ENCODE peak calls at places on chromosomes 1 and 21, in ten cellular contexts. One of them, this sample, is unnamed.

GRCh38 chr1:84253891-84254290 is 47.6 kb upstream of the SAMD13 start:
- DNase-seq in NCI-H1092 treated with DMSO at 0.1 percent for 48 hours: no peak
- DNase-seq in GM19239: no peak
- DNase-seq in effector memory CD8-positive, alpha-beta T cell: no peak
- DNase-seq in progenitor cell of endocrine pancreas: no peak
- DNase-seq in NCI-H460: peak
- DNase-seq in T-cell: no peak
- DNase-seq in activated CD4-positive, alpha-beta T cell treated with anti-CD3 and anti-CD28 coated beads for 24 hours: no peak
- DNase-seq in neuronal stem cell: no peak
- DNase-seq in activated naive CD4-positive, alpha-beta T cell treated with anti-CD3 and anti-CD28 coated beads for 36 hours: no peak
- DNase-seq in this sample: no peak

GRCh38 chr1:236854602-236854978 is 59.5 kb downstream of the MTR start:
- DNase-seq in NCI-H1092 treated with DMSO at 0.1 percent for 48 hours: no peak
- DNase-seq in GM19239: no peak
- DNase-seq in effector memory CD8-positive, alpha-beta T cell: no peak
- DNase-seq in progenitor cell of endocrine pancreas: no peak
- DNase-seq in NCI-H460: no peak
- DNase-seq in T-cell: no peak
- DNase-seq in activated CD4-positive, alpha-beta T cell treated with anti-CD3 and anti-CD28 coated beads for 24 hours: no peak
- DNase-seq in neuronal stem cell: no peak
- DNase-seq in activated naive CD4-positive, alpha-beta T cell treated with anti-CD3 and anti-CD28 coated beads for 36 hours: no peak
- DNase-seq in this sample: no peak

GRCh38 chr1:13948851-13949490 is 249.0 kb downstream of the PRDM2 start:
- DNase-seq in NCI-H1092 treated with DMSO at 0.1 percent for 48 hours: no peak
- DNase-seq in GM19239: no peak
- DNase-seq in effector memory CD8-positive, alpha-beta T cell: no peak
- DNase-seq in progenitor cell of endocrine pancreas: no peak
- DNase-seq in NCI-H460: no peak
- DNase-seq in T-cell: no peak
- DNase-seq in activated CD4-positive, alpha-beta T cell treated with anti-CD3 and anti-CD28 coated beads for 24 hours: no peak
- DNase-seq in neuronal stem cell: no peak
- DNase-seq in activated naive CD4-positive, alpha-beta T cell treated with anti-CD3 and anti-CD28 coated beads for 36 hours: no peak
- DNase-seq in this sample: no peak

GRCh38 chr1:67013573-67013972 is 40.4 kb downstream of the SLC35D1 start:
- DNase-seq in NCI-H1092 treated with DMSO at 0.1 percent for 48 hours: no peak
- DNase-seq in GM19239: no peak
- DNase-seq in effector memory CD8-positive, alpha-beta T cell: no peak
- DNase-seq in progenitor cell of endocrine pancreas: no peak
- DNase-seq in NCI-H460: no peak
- DNase-seq in T-cell: no peak
- DNase-seq in activated CD4-positive, alpha-beta T cell treated with anti-CD3 and anti-CD28 coated beads for 24 hours: no peak
- DNase-seq in neuronal stem cell: no peak
- DNase-seq in activated naive CD4-positive, alpha-beta T cell treated with anti-CD3 and anti-CD28 coated beads for 36 hours: peak
- DNase-seq in this sample: peak

GRCh38 chr1:59215766-59216291 is 81.1 kb upstream of the FGGY start:
- DNase-seq in NCI-H1092 treated with DMSO at 0.1 percent for 48 hours: no peak
- DNase-seq in GM19239: no peak
- DNase-seq in effector memory CD8-positive, alpha-beta T cell: no peak
- DNase-seq in progenitor cell of endocrine pancreas: no peak
- DNase-seq in NCI-H460: no peak
- DNase-seq in T-cell: no peak
- DNase-seq in activated CD4-positive, alpha-beta T cell treated with anti-CD3 and anti-CD28 coated beads for 24 hours: no peak
- DNase-seq in neuronal stem cell: no peak
- DNase-seq in activated naive CD4-positive, alpha-beta T cell treated with anti-CD3 and anti-CD28 coated beads for 36 hours: no peak
- DNase-seq in this sample: no peak

GRCh38 chr1:15443281-15443680 is 5.0 kb downstream of the CTRC start:
- DNase-seq in NCI-H1092 treated with DMSO at 0.1 percent for 48 hours: no peak
- DNase-seq in GM19239: no peak
- DNase-seq in effector memory CD8-positive, alpha-beta T cell: no peak
- DNase-seq in progenitor cell of endocrine pancreas: no peak
- DNase-seq in NCI-H460: no peak
- DNase-seq in T-cell: no peak
- DNase-seq in activated CD4-positive, alpha-beta T cell treated with anti-CD3 and anti-CD28 coated beads for 24 hours: no peak
- DNase-seq in neuronal stem cell: no peak
- DNase-seq in activated naive CD4-positive, alpha-beta T cell treated with anti-CD3 and anti-CD28 coated beads for 36 hours: no peak
- DNase-seq in this sample: no peak

GRCh38 chr1:87963566-87963965 is 634.9 kb downstream of the LMO4 start:
- DNase-seq in NCI-H1092 treated with DMSO at 0.1 percent for 48 hours: no peak
- DNase-seq in GM19239: no peak
- DNase-seq in effector memory CD8-positive, alpha-beta T cell: no peak
- DNase-seq in progenitor cell of endocrine pancreas: no peak
- DNase-seq in NCI-H460: no peak
- DNase-seq in T-cell: no peak
- DNase-seq in activated CD4-positive, alpha-beta T cell treated with anti-CD3 and anti-CD28 coated beads for 24 hours: no peak
- DNase-seq in neuronal stem cell: no peak
- DNase-seq in activated naive CD4-positive, alpha-beta T cell treated with anti-CD3 and anti-CD28 coated beads for 36 hours: no peak
- DNase-seq in this sample: no peak

GRCh38 chr1:154206212-154206611 is at the start of gene CFAP141:
- DNase-seq in NCI-H1092 treated with DMSO at 0.1 percent for 48 hours: no peak
- DNase-seq in GM19239: no peak
- DNase-seq in effector memory CD8-positive, alpha-beta T cell: no peak
- DNase-seq in progenitor cell of endocrine pancreas: no peak
- DNase-seq in NCI-H460: no peak
- DNase-seq in T-cell: no peak
- DNase-seq in activated CD4-positive, alpha-beta T cell treated with anti-CD3 and anti-CD28 coated beads for 24 hours: no peak
- DNase-seq in neuronal stem cell: no peak
- DNase-seq in activated naive CD4-positive, alpha-beta T cell treated with anti-CD3 and anti-CD28 coated beads for 36 hours: no peak
- DNase-seq in this sample: peak

GRCh38 chr21:38988211-38989096 is 182.7 kb downstream of the ETS2 start:
- DNase-seq in NCI-H1092 treated with DMSO at 0.1 percent for 48 hours: peak
- DNase-seq in GM19239: no peak
- DNase-seq in effector memory CD8-positive, alpha-beta T cell: no peak
- DNase-seq in progenitor cell of endocrine pancreas: no peak
- DNase-seq in NCI-H460: no peak
- DNase-seq in T-cell: no peak
- DNase-seq in activated CD4-positive, alpha-beta T cell treated with anti-CD3 and anti-CD28 coated beads for 24 hours: no peak
- DNase-seq in neuronal stem cell: no peak
- DNase-seq in activated naive CD4-positive, alpha-beta T cell treated with anti-CD3 and anti-CD28 coated beads for 36 hours: no peak
- DNase-seq in this sample: no peak

GRCh38 chr1:185654199-185654951 is 79.8 kb upstream of the HMCN1 start:
- DNase-seq in NCI-H1092 treated with DMSO at 0.1 percent for 48 hours: no peak
- DNase-seq in GM19239: no peak
- DNase-seq in effector memory CD8-positive, alpha-beta T cell: no peak
- DNase-seq in progenitor cell of endocrine pancreas: no peak
- DNase-seq in NCI-H460: peak
- DNase-seq in T-cell: no peak
- DNase-seq in activated CD4-positive, alpha-beta T cell treated with anti-CD3 and anti-CD28 coated beads for 24 hours: no peak
- DNase-seq in neuronal stem cell: no peak
- DNase-seq in activated naive CD4-positive, alpha-beta T cell treated with anti-CD3 and anti-CD28 coated beads for 36 hours: no peak
- DNase-seq in this sample: no peak

GRCh38 chr1:31562707-31563360 is 13.5 kb upstream of the TINAGL1 start:
- DNase-seq in NCI-H1092 treated with DMSO at 0.1 percent for 48 hours: no peak
- DNase-seq in GM19239: no peak
- DNase-seq in effector memory CD8-positive, alpha-beta T cell: no peak
- DNase-seq in progenitor cell of endocrine pancreas: no peak
- DNase-seq in NCI-H460: no peak
- DNase-seq in T-cell: no peak
- DNase-seq in activated CD4-positive, alpha-beta T cell treated with anti-CD3 and anti-CD28 coated beads for 24 hours: no peak
- DNase-seq in neuronal stem cell: no peak
- DNase-seq in activated naive CD4-positive, alpha-beta T cell treated with anti-CD3 and anti-CD28 coated beads for 36 hours: no peak
- DNase-seq in this sample: no peak

GRCh38 chr1:114113801-114114750 is 39.6 kb downstream of the SYT6 start:
- DNase-seq in NCI-H1092 treated with DMSO at 0.1 percent for 48 hours: no peak
- DNase-seq in GM19239: no peak
- DNase-seq in effector memory CD8-positive, alpha-beta T cell: no peak
- DNase-seq in progenitor cell of endocrine pancreas: no peak
- DNase-seq in NCI-H460: peak
- DNase-seq in T-cell: no peak
- DNase-seq in activated CD4-positive, alpha-beta T cell treated with anti-CD3 and anti-CD28 coated beads for 24 hours: no peak
- DNase-seq in neuronal stem cell: no peak
- DNase-seq in activated naive CD4-positive, alpha-beta T cell treated with anti-CD3 and anti-CD28 coated beads for 36 hours: no peak
- DNase-seq in this sample: no peak

GRCh38 chr21:17613242-17613676 is 558 bp upstream of the BTG3 start:
- DNase-seq in NCI-H1092 treated with DMSO at 0.1 percent for 48 hours: peak
- DNase-seq in GM19239: no peak
- DNase-seq in effector memory CD8-positive, alpha-beta T cell: no peak
- DNase-seq in progenitor cell of endocrine pancreas: no peak
- DNase-seq in NCI-H460: no peak
- DNase-seq in T-cell: no peak
- DNase-seq in activated CD4-positive, alpha-beta T cell treated with anti-CD3 and anti-CD28 coated beads for 24 hours: no peak
- DNase-seq in neuronal stem cell: peak
- DNase-seq in activated naive CD4-positive, alpha-beta T cell treated with anti-CD3 and anti-CD28 coated beads for 36 hours: peak
- DNase-seq in this sample: no peak

GRCh38 chr1:1616045-1616821 is 933 bp downstream of the MIB2 start:
- DNase-seq in NCI-H1092 treated with DMSO at 0.1 percent for 48 hours: no peak
- DNase-seq in GM19239: no peak
- DNase-seq in effector memory CD8-positive, alpha-beta T cell: no peak
- DNase-seq in progenitor cell of endocrine pancreas: no peak
- DNase-seq in NCI-H460: no peak
- DNase-seq in T-cell: peak
- DNase-seq in activated CD4-positive, alpha-beta T cell treated with anti-CD3 and anti-CD28 coated beads for 24 hours: no peak
- DNase-seq in neuronal stem cell: no peak
- DNase-seq in activated naive CD4-positive, alpha-beta T cell treated with anti-CD3 and anti-CD28 coated beads for 36 hours: no peak
- DNase-seq in this sample: no peak

GRCh38 chr1:30758785-30759380 is 1.3 kb upstream of the LAPTM5 start:
- DNase-seq in NCI-H1092 treated with DMSO at 0.1 percent for 48 hours: no peak
- DNase-seq in GM19239: no peak
- DNase-seq in effector memory CD8-positive, alpha-beta T cell: no peak
- DNase-seq in progenitor cell of endocrine pancreas: no peak
- DNase-seq in NCI-H460: no peak
- DNase-seq in T-cell: no peak
- DNase-seq in activated CD4-positive, alpha-beta T cell treated with anti-CD3 and anti-CD28 coated beads for 24 hours: no peak
- DNase-seq in neuronal stem cell: no peak
- DNase-seq in activated naive CD4-positive, alpha-beta T cell treated with anti-CD3 and anti-CD28 coated beads for 36 hours: peak
- DNase-seq in this sample: peak

GRCh38 chr21:32626633-32627196 is 14.5 kb upstream of the CFAP298 start:
- DNase-seq in NCI-H1092 treated with DMSO at 0.1 percent for 48 hours: no peak
- DNase-seq in GM19239: no peak
- DNase-seq in effector memory CD8-positive, alpha-beta T cell: no peak
- DNase-seq in progenitor cell of endocrine pancreas: no peak
- DNase-seq in NCI-H460: no peak
- DNase-seq in T-cell: no peak
- DNase-seq in activated CD4-positive, alpha-beta T cell treated with anti-CD3 and anti-CD28 coated beads for 24 hours: no peak
- DNase-seq in neuronal stem cell: no peak
- DNase-seq in activated naive CD4-positive, alpha-beta T cell treated with anti-CD3 and anti-CD28 coated beads for 36 hours: no peak
- DNase-seq in this sample: no peak

GRCh38 chr1:209805875-209806760 is at the start of gene IRF6:
- DNase-seq in NCI-H1092 treated with DMSO at 0.1 percent for 48 hours: no peak
- DNase-seq in GM19239: peak
- DNase-seq in effector memory CD8-positive, alpha-beta T cell: peak
- DNase-seq in progenitor cell of endocrine pancreas: peak
- DNase-seq in NCI-H460: peak
- DNase-seq in T-cell: peak
- DNase-seq in activated CD4-positive, alpha-beta T cell treated with anti-CD3 and anti-CD28 coated beads for 24 hours: peak
- DNase-seq in neuronal stem cell: peak
- DNase-seq in activated naive CD4-positive, alpha-beta T cell treated with anti-CD3 and anti-CD28 coated beads for 36 hours: peak
- DNase-seq in this sample: peak

GRCh38 chr1:24107462-24108225 is 4.3 kb downstream of the MYOM3 start:
- DNase-seq in NCI-H1092 treated with DMSO at 0.1 percent for 48 hours: no peak
- DNase-seq in GM19239: no peak
- DNase-seq in effector memory CD8-positive, alpha-beta T cell: no peak
- DNase-seq in progenitor cell of endocrine pancreas: no peak
- DNase-seq in NCI-H460: peak
- DNase-seq in T-cell: no peak
- DNase-seq in activated CD4-positive, alpha-beta T cell treated with anti-CD3 and anti-CD28 coated beads for 24 hours: no peak
- DNase-seq in neuronal stem cell: no peak
- DNase-seq in activated naive CD4-positive, alpha-beta T cell treated with anti-CD3 and anti-CD28 coated beads for 36 hours: no peak
- DNase-seq in this sample: no peak

GRCh38 chr1:64655861-64656260 is 89.0 kb upstream of the RAVER2 start:
- DNase-seq in NCI-H1092 treated with DMSO at 0.1 percent for 48 hours: no peak
- DNase-seq in GM19239: no peak
- DNase-seq in effector memory CD8-positive, alpha-beta T cell: no peak
- DNase-seq in progenitor cell of endocrine pancreas: no peak
- DNase-seq in NCI-H460: no peak
- DNase-seq in T-cell: no peak
- DNase-seq in activated CD4-positive, alpha-beta T cell treated with anti-CD3 and anti-CD28 coated beads for 24 hours: no peak
- DNase-seq in neuronal stem cell: no peak
- DNase-seq in activated naive CD4-positive, alpha-beta T cell treated with anti-CD3 and anti-CD28 coated beads for 36 hours: no peak
- DNase-seq in this sample: no peak

GRCh38 chr21:36507397-36508018 is 27.6 kb upstream of the CLDN14 start:
- DNase-seq in NCI-H1092 treated with DMSO at 0.1 percent for 48 hours: no peak
- DNase-seq in GM19239: no peak
- DNase-seq in effector memory CD8-positive, alpha-beta T cell: no peak
- DNase-seq in progenitor cell of endocrine pancreas: no peak
- DNase-seq in NCI-H460: no peak
- DNase-seq in T-cell: no peak
- DNase-seq in activated CD4-positive, alpha-beta T cell treated with anti-CD3 and anti-CD28 coated beads for 24 hours: no peak
- DNase-seq in neuronal stem cell: no peak
- DNase-seq in activated naive CD4-positive, alpha-beta T cell treated with anti-CD3 and anti-CD28 coated beads for 36 hours: no peak
- DNase-seq in this sample: no peak

GRCh38 chr1:202844259-202844658 is 33.5 kb downstream of the PCAT6 start:
- DNase-seq in NCI-H1092 treated with DMSO at 0.1 percent for 48 hours: no peak
- DNase-seq in GM19239: no peak
- DNase-seq in effector memory CD8-positive, alpha-beta T cell: no peak
- DNase-seq in progenitor cell of endocrine pancreas: no peak
- DNase-seq in NCI-H460: no peak
- DNase-seq in T-cell: no peak
- DNase-seq in activated CD4-positive, alpha-beta T cell treated with anti-CD3 and anti-CD28 coated beads for 24 hours: no peak
- DNase-seq in neuronal stem cell: no peak
- DNase-seq in activated naive CD4-positive, alpha-beta T cell treated with anti-CD3 and anti-CD28 coated beads for 36 hours: no peak
- DNase-seq in this sample: no peak

GRCh38 chr1:157523774-157524501 is 28.4 kb downstream of the FCRL5 start:
- DNase-seq in NCI-H1092 treated with DMSO at 0.1 percent for 48 hours: no peak
- DNase-seq in GM19239: peak
- DNase-seq in effector memory CD8-positive, alpha-beta T cell: no peak
- DNase-seq in progenitor cell of endocrine pancreas: no peak
- DNase-seq in NCI-H460: no peak
- DNase-seq in T-cell: no peak
- DNase-seq in activated CD4-positive, alpha-beta T cell treated with anti-CD3 and anti-CD28 coated beads for 24 hours: no peak
- DNase-seq in neuronal stem cell: no peak
- DNase-seq in activated naive CD4-positive, alpha-beta T cell treated with anti-CD3 and anti-CD28 coated beads for 36 hours: peak
- DNase-seq in this sample: no peak

GRCh38 chr1:3061981-3062615 is 6.9 kb upstream of the PRDM16 start:
- DNase-seq in NCI-H1092 treated with DMSO at 0.1 percent for 48 hours: no peak
- DNase-seq in GM19239: no peak
- DNase-seq in effector memory CD8-positive, alpha-beta T cell: no peak
- DNase-seq in progenitor cell of endocrine pancreas: no peak
- DNase-seq in NCI-H460: no peak
- DNase-seq in T-cell: no peak
- DNase-seq in activated CD4-positive, alpha-beta T cell treated with anti-CD3 and anti-CD28 coated beads for 24 hours: no peak
- DNase-seq in neuronal stem cell: no peak
- DNase-seq in activated naive CD4-positive, alpha-beta T cell treated with anti-CD3 and anti-CD28 coated beads for 36 hours: no peak
- DNase-seq in this sample: no peak

GRCh38 chr1:59769412-59770095 is 45.2 kb upstream of the HOOK1 start:
- DNase-seq in NCI-H1092 treated with DMSO at 0.1 percent for 48 hours: no peak
- DNase-seq in GM19239: no peak
- DNase-seq in effector memory CD8-positive, alpha-beta T cell: no peak
- DNase-seq in progenitor cell of endocrine pancreas: no peak
- DNase-seq in NCI-H460: no peak
- DNase-seq in T-cell: no peak
- DNase-seq in activated CD4-positive, alpha-beta T cell treated with anti-CD3 and anti-CD28 coated beads for 24 hours: no peak
- DNase-seq in neuronal stem cell: no peak
- DNase-seq in activated naive CD4-positive, alpha-beta T cell treated with anti-CD3 and anti-CD28 coated beads for 36 hours: no peak
- DNase-seq in this sample: no peak

GRCh38 chr1:87706779-87707228 is 378.1 kb downstream of the LMO4 start:
- DNase-seq in NCI-H1092 treated with DMSO at 0.1 percent for 48 hours: no peak
- DNase-seq in GM19239: no peak
- DNase-seq in effector memory CD8-positive, alpha-beta T cell: no peak
- DNase-seq in progenitor cell of endocrine pancreas: no peak
- DNase-seq in NCI-H460: no peak
- DNase-seq in T-cell: no peak
- DNase-seq in activated CD4-positive, alpha-beta T cell treated with anti-CD3 and anti-CD28 coated beads for 24 hours: no peak
- DNase-seq in neuronal stem cell: no peak
- DNase-seq in activated naive CD4-positive, alpha-beta T cell treated with anti-CD3 and anti-CD28 coated beads for 36 hours: no peak
- DNase-seq in this sample: no peak

GRCh38 chr1:225425211-225425786 is 2.5 kb downstream of the LBR start:
- DNase-seq in NCI-H1092 treated with DMSO at 0.1 percent for 48 hours: no peak
- DNase-seq in GM19239: no peak
- DNase-seq in effector memory CD8-positive, alpha-beta T cell: no peak
- DNase-seq in progenitor cell of endocrine pancreas: no peak
- DNase-seq in NCI-H460: no peak
- DNase-seq in T-cell: no peak
- DNase-seq in activated CD4-positive, alpha-beta T cell treated with anti-CD3 and anti-CD28 coated beads for 24 hours: no peak
- DNase-seq in neuronal stem cell: no peak
- DNase-seq in activated naive CD4-positive, alpha-beta T cell treated with anti-CD3 and anti-CD28 coated beads for 36 hours: no peak
- DNase-seq in this sample: no peak

This sample was measured in activated CD8-positive, alpha-beta T cell treated with anti-CD3 and anti-CD28 coated beads for 36 hours.